ENCODE peak calls at places on chromosomes 5 and 9, in seven cellular contexts. One of them, this sample, is unnamed.

GRCh38 chr9:113556877-113557593 is 93.5 kb downstream of the RGS3 start:
- DNase-seq in IMR-90: peak; percentile 71
- DNase-seq in neuronal stem cell: no peak
- DNase-seq in trophoblast cell: peak; percentile 84
- DNase-seq in H1: no peak
- DNase-seq in mesenchymal stem cell: peak; percentile 78
- DNase-seq in H9: no peak
- DNase-seq in this sample: no peak

GRCh38 chr9:31588010-31588409 is 796.4 kb upstream of the ACO1 start:
- DNase-seq in H9: no peak
- DNase-seq in mesenchymal stem cell: no peak
- DNase-seq in IMR-90: no peak
- DNase-seq in H1: no peak
- DNase-seq in neuronal stem cell: no peak
- DNase-seq in trophoblast cell: no peak
- DNase-seq in this sample: no peak

GRCh38 chr9:138076650-138077009 is 199.0 kb downstream of the CACNA1B start:
- DNase-seq in IMR-90: no peak
- DNase-seq in trophoblast cell: no peak
- DNase-seq in neuronal stem cell: no peak
- DNase-seq in mesenchymal stem cell: no peak
- DNase-seq in H9: no peak
- DNase-seq in H1: no peak
- DNase-seq in this sample: no peak

GRCh38 chr5:149118463-149118862 is 22.8 kb upstream of the ABLIM3 start:
- DNase-seq in H1: no peak
- DNase-seq in H9: no peak
- DNase-seq in IMR-90: peak; percentile 21
- DNase-seq in trophoblast cell: peak; percentile 70
- DNase-seq in mesenchymal stem cell: no peak
- DNase-seq in neuronal stem cell: no peak
- DNase-seq in this sample: no peak

GRCh38 chr5:132431682-132432081 is 58.9 kb downstream of the IRF1 start:
- DNase-seq in H1: no peak
- DNase-seq in mesenchymal stem cell: no peak
- DNase-seq in neuronal stem cell: no peak
- DNase-seq in trophoblast cell: no peak
- DNase-seq in H9: no peak
- DNase-seq in IMR-90: no peak
- DNase-seq in this sample: no peak

GRCh38 chr5:173789031-173789920 is 98.9 kb upstream of the CPEB4 start:
- DNase-seq in neuronal stem cell: no peak
- DNase-seq in trophoblast cell: no peak
- DNase-seq in H1: no peak
- DNase-seq in IMR-90: peak; percentile 78
- DNase-seq in mesenchymal stem cell: peak; percentile 76
- DNase-seq in H9: no peak
- DNase-seq in this sample: no peak

GRCh38 chr5:143501176-143501840 is 97.8 kb upstream of the NR3C1 start:
- DNase-seq in H1: no peak
- DNase-seq in trophoblast cell: no peak
- DNase-seq in IMR-90: no peak
- DNase-seq in neuronal stem cell: no peak
- DNase-seq in mesenchymal stem cell: no peak
- DNase-seq in H9: no peak
- DNase-seq in this sample: no peak

GRCh38 chr9:127979333-127980055 is 1.3 kb downstream of the EEIG1 start:
- DNase-seq in H9: peak; percentile 77
- DNase-seq in IMR-90: peak; percentile 29
- DNase-seq in H1: no peak
- DNase-seq in neuronal stem cell: no peak
- DNase-seq in mesenchymal stem cell: peak; percentile 68
- DNase-seq in trophoblast cell: peak; percentile 54
- DNase-seq in this sample: peak; percentile 83

GRCh38 chr5:73663860-73664240 is 37.9 kb downstream of the ARHGEF28 start:
- DNase-seq in H1: no peak
- DNase-seq in mesenchymal stem cell: no peak
- DNase-seq in trophoblast cell: no peak
- DNase-seq in IMR-90: no peak
- DNase-seq in neuronal stem cell: no peak
- DNase-seq in H9: no peak
- DNase-seq in this sample: no peak

GRCh38 chr9:102518324-102518723 is 476.8 kb upstream of the CYLC2 start:
- DNase-seq in IMR-90: no peak
- DNase-seq in trophoblast cell: no peak
- DNase-seq in H1: no peak
- DNase-seq in neuronal stem cell: no peak
- DNase-seq in mesenchymal stem cell: no peak
- DNase-seq in H9: no peak
- DNase-seq in this sample: no peak

GRCh38 chr9:82456621-82457020 is 468.0 kb downstream of the SPATA31D1 start:
- DNase-seq in H1: no peak
- DNase-seq in neuronal stem cell: no peak
- DNase-seq in IMR-90: peak; percentile 76
- DNase-seq in trophoblast cell: no peak
- DNase-seq in mesenchymal stem cell: peak; percentile 38
- DNase-seq in H9: no peak
- DNase-seq in this sample: no peak

GRCh38 chr9:22105005-22105722 is 96.1 kb upstream of the CDKN2B start:
- DNase-seq in mesenchymal stem cell: no peak
- DNase-seq in trophoblast cell: no peak
- DNase-seq in IMR-90: no peak
- DNase-seq in H1: no peak
- DNase-seq in H9: no peak
- DNase-seq in neuronal stem cell: no peak
- DNase-seq in this sample: no peak

DNA sequence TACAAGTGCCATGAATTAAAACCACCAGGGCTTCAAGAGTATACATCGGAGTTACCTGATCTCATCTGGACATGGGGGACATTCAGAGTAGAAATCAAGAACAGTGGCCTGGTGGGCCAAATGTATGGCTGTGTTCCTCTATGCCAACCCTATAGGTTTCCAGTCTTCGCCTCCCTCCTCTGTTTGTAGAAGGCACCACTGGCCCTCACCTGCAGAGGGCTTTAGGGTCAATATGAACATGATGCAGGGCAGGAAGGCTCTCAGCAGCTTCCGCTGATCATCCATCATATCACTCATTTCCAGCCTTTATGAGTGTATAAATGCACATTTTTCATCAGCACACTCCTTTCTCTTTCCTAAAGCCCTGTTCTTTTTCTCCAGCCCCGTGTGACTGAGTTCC is 555.5 kb upstream of the BRINP1 start:
- DNase-seq in neuronal stem cell: no peak
- DNase-seq in IMR-90: no peak
- DNase-seq in H9: no peak
- DNase-seq in mesenchymal stem cell: no peak
- DNase-seq in trophoblast cell: no peak
- DNase-seq in H1: no peak
- DNase-seq in this sample: peak; percentile 30
- H3K18ac ChIP-seq in neuronal stem cell: no peak overlapping the region
- H3K18ac ChIP-seq in IMR-90: no peak overlapping the region
- H3K18ac ChIP-seq in H9: no peak overlapping the region
- H3K18ac ChIP-seq in mesenchymal stem cell: no peak overlapping the region
- H3K18ac ChIP-seq in trophoblast cell: no peak overlapping the region
- H3K18ac ChIP-seq in H1: no peak overlapping the region
- H3K18ac ChIP-seq in this sample: no peak overlapping the region

GRCh38 chr5:40376566-40376965 is 303.1 kb upstream of the PTGER4 start:
- DNase-seq in H1: no peak
- DNase-seq in neuronal stem cell: no peak
- DNase-seq in H9: no peak
- DNase-seq in IMR-90: no peak
- DNase-seq in trophoblast cell: no peak
- DNase-seq in mesenchymal stem cell: no peak
- DNase-seq in this sample: no peak
- H3K4me1 ChIP-seq in H1: no peaks in the 10 kb centered on the region
- H3K4me1 ChIP-seq in neuronal stem cell: no peaks in the 10 kb centered on the region
- H3K4me1 ChIP-seq in H9: no peaks in the 10 kb centered on the region
- H3K4me1 ChIP-seq in IMR-90: no peaks in the 10 kb centered on the region
- H3K4me1 ChIP-seq in trophoblast cell: no peaks in the 10 kb centered on the region
- H3K4me1 ChIP-seq in mesenchymal stem cell: no peaks in the 10 kb centered on the region
- H3K4me1 ChIP-seq in this sample: no peaks in the 10 kb centered on the region

GRCh38 chr9:23502004-23502403 is 324.0 kb downstream of the ELAVL2 start:
- DNase-seq in H1: no peak
- DNase-seq in mesenchymal stem cell: no peak
- DNase-seq in trophoblast cell: no peak
- DNase-seq in IMR-90: no peak
- DNase-seq in neuronal stem cell: no peak
- DNase-seq in H9: no peak
- DNase-seq in this sample: no peak
- H3K18ac ChIP-seq in H1: no peak overlapping the region
- H3K18ac ChIP-seq in mesenchymal stem cell: no peak overlapping the region
- H3K18ac ChIP-seq in trophoblast cell: no peak overlapping the region
- H3K18ac ChIP-seq in IMR-90: no peak overlapping the region
- H3K18ac ChIP-seq in neuronal stem cell: no peak overlapping the region
- H3K18ac ChIP-seq in H9: no peak overlapping the region
- H3K18ac ChIP-seq in this sample: no peak overlapping the region

GRCh38 chr9:71764438-71764837 is 3.9 kb downstream of the CEMIP2 start:
- DNase-seq in H9: no peak
- DNase-seq in neuronal stem cell: no peak
- DNase-seq in trophoblast cell: no peak
- DNase-seq in IMR-90: no peak
- DNase-seq in mesenchymal stem cell: no peak
- DNase-seq in H1: no peak
- DNase-seq in this sample: no peak

GRCh38 chr9:71760901-71761300 is 7.4 kb downstream of the CEMIP2 start:
- DNase-seq in neuronal stem cell: no peak
- DNase-seq in IMR-90: no peak
- DNase-seq in mesenchymal stem cell: no peak
- DNase-seq in trophoblast cell: no peak
- DNase-seq in H9: peak; percentile 72
- DNase-seq in H1: no peak
- DNase-seq in this sample: peak; percentile 65

GRCh38 chr9:71762900-71763653 is 5.2 kb downstream of the CEMIP2 start:
- DNase-seq in neuronal stem cell: no peak
- DNase-seq in mesenchymal stem cell: peak; percentile 44
- DNase-seq in H9: no peak
- DNase-seq in H1: no peak
- DNase-seq in trophoblast cell: peak; percentile 50
- DNase-seq in IMR-90: peak; percentile 84
- DNase-seq in this sample: no peak

GRCh38 chr9:71763752-71764332 is 4.5 kb downstream of the CEMIP2 start:
- DNase-seq in mesenchymal stem cell: peak; percentile 50
- DNase-seq in H9: no peak
- DNase-seq in H1: no peak
- DNase-seq in neuronal stem cell: no peak
- DNase-seq in IMR-90: no peak
- DNase-seq in trophoblast cell: no peak
- DNase-seq in this sample: no peak

DNA sequence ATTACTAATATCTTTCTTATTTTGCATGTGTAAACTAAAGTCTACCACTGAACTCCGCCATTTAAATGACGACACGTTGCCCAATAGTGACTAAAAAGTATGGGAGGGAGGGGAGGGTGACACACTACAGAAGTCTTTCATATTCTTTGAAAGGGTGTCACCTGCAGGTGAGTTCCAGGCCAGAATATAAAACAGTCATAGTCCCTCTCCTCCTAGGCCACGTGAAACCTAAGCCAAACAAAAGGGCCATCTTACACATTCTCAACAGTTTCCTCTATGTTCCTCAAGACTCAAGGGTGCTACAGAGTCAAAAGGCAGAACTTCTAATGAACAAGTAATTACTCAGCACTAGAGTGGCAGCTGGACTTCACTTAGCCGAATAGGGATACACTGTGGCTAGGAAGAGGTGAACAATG is 6.4 kb downstream of the CEMIP2 start:
- DNase-seq in H9: no peak
- DNase-seq in IMR-90: no peak
- DNase-seq in mesenchymal stem cell: no peak
- DNase-seq in H1: no peak
- DNase-seq in trophoblast cell: peak; percentile 63
- DNase-seq in neuronal stem cell: no peak
- DNase-seq in this sample: no peak
- H3K4me1 ChIP-seq in H9: peaks cover 19% of the 10 kb centered on the region
- H3K4me1 ChIP-seq in IMR-90: peaks cover 17% of the 10 kb centered on the region
- H3K4me1 ChIP-seq in mesenchymal stem cell: peaks cover 10% of the 10 kb centered on the region
- H3K4me1 ChIP-seq in H1: peaks cover 46% of the 10 kb centered on the region
- H3K4me1 ChIP-seq in trophoblast cell: peaks cover 5% of the 10 kb centered on the region
- H3K4me1 ChIP-seq in neuronal stem cell: peaks cover 64% of the 10 kb centered on the region
- H3K4me1 ChIP-seq in this sample: peaks cover 12% of the 10 kb centered on the region

DNA sequence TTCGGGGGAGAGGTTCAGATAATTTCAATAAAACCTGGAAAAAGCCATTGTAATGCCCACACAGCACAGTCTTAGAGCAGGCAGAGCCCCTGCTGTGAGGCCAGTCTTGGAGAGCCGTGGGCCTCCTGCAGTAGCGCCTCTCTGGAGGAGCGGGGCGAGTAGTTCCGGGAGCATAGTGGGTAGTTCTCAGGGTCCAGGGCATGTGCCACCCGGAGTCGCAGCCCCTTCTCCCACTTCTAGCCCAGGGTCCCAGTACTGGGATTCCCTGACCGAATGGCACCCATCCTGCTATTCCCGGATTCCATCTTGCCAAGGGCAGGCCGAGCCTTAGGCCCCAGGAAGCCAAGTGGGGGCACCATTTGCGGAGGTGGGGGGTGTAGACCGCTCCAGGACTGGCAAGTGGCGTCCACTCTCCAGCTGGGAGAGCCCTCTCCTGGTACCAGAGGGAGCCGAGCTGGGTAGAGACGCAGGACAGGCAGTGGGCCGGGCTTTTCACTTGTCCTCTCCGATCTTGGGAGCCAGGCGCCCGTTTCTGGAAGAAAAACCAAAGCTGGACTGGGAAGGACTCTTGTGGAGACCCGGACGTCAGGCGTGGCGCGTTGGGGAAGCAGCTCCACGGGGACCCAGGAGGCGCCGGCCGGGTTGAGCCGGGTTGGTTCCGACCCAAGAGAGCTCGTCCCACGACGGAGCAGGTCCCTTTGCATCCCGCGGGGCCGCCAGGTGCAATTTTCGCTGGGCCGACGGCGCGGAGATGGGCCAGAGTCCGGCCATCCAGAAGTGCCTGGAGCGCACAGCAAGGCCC is 12.1 kb downstream of the PROP1 start:
- DNase-seq in H9: no peak
- DNase-seq in trophoblast cell: no peak
- DNase-seq in mesenchymal stem cell: no peak
- DNase-seq in H1: no peak
- DNase-seq in neuronal stem cell: no peak
- DNase-seq in IMR-90: no peak
- DNase-seq in this sample: no peak
- H3K18ac ChIP-seq in H9: no peak overlapping the region
- H3K18ac ChIP-seq in trophoblast cell: no peak overlapping the region
- H3K18ac ChIP-seq in mesenchymal stem cell: no peak overlapping the region
- H3K18ac ChIP-seq in H1: no peak overlapping the region
- H3K18ac ChIP-seq in neuronal stem cell: peak overlapping the region; percentile 28
- H3K18ac ChIP-seq in IMR-90: no peak overlapping the region
- H3K18ac ChIP-seq in this sample: no peak overlapping the region